ENCODE peak calls at places on chromosomes 5 and 9, in ten cellular contexts. One of them, this sample, is unnamed.
A peak's percentile ranks its signal among the peaks of the same experiment; 100 is the strongest.

GRCh38 chr9:79858509-79858908 is 286.7 kb downstream of the TLE4 start:
- DNase-seq in breast epithelium: no peak
- DNase-seq in PC-3: peak; percentile 49
- DNase-seq in dorsolateral prefrontal cortex: no peak
- DNase-seq in GM06990: no peak
- DNase-seq in CD4-positive, alpha-beta memory T cell: peak; percentile 35
- DNase-seq in mesendoderm: no peak
- DNase-seq in substantia nigra: peak; percentile 7
- DNase-seq in right lobe of liver: no peak
- DNase-seq in effector memory CD4-positive, alpha-beta T cell: no peak
- DNase-seq in this sample: no peak

GRCh38 chr5:78841767-78842166 is 143.3 kb downstream of the ARSB start:
- DNase-seq in breast epithelium: no peak
- DNase-seq in PC-3: no peak
- DNase-seq in dorsolateral prefrontal cortex: no peak
- DNase-seq in GM06990: no peak
- DNase-seq in CD4-positive, alpha-beta memory T cell: no peak
- DNase-seq in mesendoderm: no peak
- DNase-seq in substantia nigra: no peak
- DNase-seq in right lobe of liver: no peak
- DNase-seq in effector memory CD4-positive, alpha-beta T cell: no peak
- DNase-seq in this sample: no peak

GRCh38 chr9:94971378-94972131 is 245.1 kb downstream of the AOPEP start:
- DNase-seq in breast epithelium: no peak
- DNase-seq in PC-3: no peak
- DNase-seq in dorsolateral prefrontal cortex: no peak
- DNase-seq in GM06990: no peak
- DNase-seq in CD4-positive, alpha-beta memory T cell: no peak
- DNase-seq in mesendoderm: no peak
- DNase-seq in substantia nigra: no peak
- DNase-seq in right lobe of liver: peak; percentile 88
- DNase-seq in effector memory CD4-positive, alpha-beta T cell: no peak
- DNase-seq in this sample: no peak

GRCh38 chr9:136626066-136626725 is 36.5 kb upstream of the EGFL7 start:
- DNase-seq in breast epithelium: no peak
- DNase-seq in PC-3: no peak
- DNase-seq in dorsolateral prefrontal cortex: no peak
- DNase-seq in GM06990: no peak
- DNase-seq in CD4-positive, alpha-beta memory T cell: no peak
- DNase-seq in mesendoderm: no peak
- DNase-seq in substantia nigra: no peak
- DNase-seq in right lobe of liver: peak; percentile 94
- DNase-seq in effector memory CD4-positive, alpha-beta T cell: no peak
- DNase-seq in this sample: no peak

GRCh38 chr9:136092353-136092650 is 2.8 kb downstream of the NACC2 start:
- DNase-seq in breast epithelium: no peak
- DNase-seq in PC-3: no peak
- DNase-seq in dorsolateral prefrontal cortex: no peak
- DNase-seq in GM06990: no peak
- DNase-seq in CD4-positive, alpha-beta memory T cell: no peak
- DNase-seq in mesendoderm: no peak
- DNase-seq in substantia nigra: no peak
- DNase-seq in right lobe of liver: no peak
- DNase-seq in effector memory CD4-positive, alpha-beta T cell: no peak
- DNase-seq in this sample: no peak

GRCh38 chr9:98687911-98688310 is 20.8 kb downstream of the GABBR2 start:
- DNase-seq in breast epithelium: no peak
- DNase-seq in PC-3: no peak
- DNase-seq in dorsolateral prefrontal cortex: no peak
- DNase-seq in GM06990: no peak
- DNase-seq in CD4-positive, alpha-beta memory T cell: no peak
- DNase-seq in mesendoderm: peak; percentile 33
- DNase-seq in substantia nigra: no peak
- DNase-seq in right lobe of liver: no peak
- DNase-seq in effector memory CD4-positive, alpha-beta T cell: no peak
- DNase-seq in this sample: no peak

GRCh38 chr9:71485306-71485705 is 283.0 kb downstream of the CEMIP2 start:
- DNase-seq in breast epithelium: no peak
- DNase-seq in PC-3: no peak
- DNase-seq in dorsolateral prefrontal cortex: no peak
- DNase-seq in GM06990: no peak
- DNase-seq in CD4-positive, alpha-beta memory T cell: no peak
- DNase-seq in mesendoderm: no peak
- DNase-seq in substantia nigra: no peak
- DNase-seq in right lobe of liver: no peak
- DNase-seq in effector memory CD4-positive, alpha-beta T cell: no peak
- DNase-seq in this sample: no peak

GRCh38 chr5:142655339-142656267 is 30.3 kb downstream of the FGF1 start:
- DNase-seq in breast epithelium: peak; percentile 76
- DNase-seq in PC-3: peak; percentile 77
- DNase-seq in dorsolateral prefrontal cortex: peak; percentile 93
- DNase-seq in GM06990: peak; percentile 59
- DNase-seq in CD4-positive, alpha-beta memory T cell: peak; percentile 46
- DNase-seq in mesendoderm: peak; percentile 80
- DNase-seq in substantia nigra: peak; percentile 80
- DNase-seq in right lobe of liver: peak; percentile 80
- DNase-seq in effector memory CD4-positive, alpha-beta T cell: peak; percentile 36
- DNase-seq in this sample: peak; percentile 72

GRCh38 chr5:64164166-64164565 is 1.5 kb upstream of the RNF180 start:
- DNase-seq in breast epithelium: no peak
- DNase-seq in PC-3: peak; percentile 46
- DNase-seq in dorsolateral prefrontal cortex: no peak
- DNase-seq in GM06990: no peak
- DNase-seq in CD4-positive, alpha-beta memory T cell: no peak
- DNase-seq in mesendoderm: no peak
- DNase-seq in substantia nigra: no peak
- DNase-seq in right lobe of liver: no peak
- DNase-seq in effector memory CD4-positive, alpha-beta T cell: no peak
- DNase-seq in this sample: no peak

GRCh38 chr5:107359033-107359915 is 311.5 kb downstream of the EFNA5 start:
- DNase-seq in breast epithelium: no peak
- DNase-seq in PC-3: peak; percentile 34
- DNase-seq in dorsolateral prefrontal cortex: no peak
- DNase-seq in GM06990: no peak
- DNase-seq in CD4-positive, alpha-beta memory T cell: no peak
- DNase-seq in mesendoderm: no peak
- DNase-seq in substantia nigra: no peak
- DNase-seq in right lobe of liver: no peak
- DNase-seq in effector memory CD4-positive, alpha-beta T cell: no peak
- DNase-seq in this sample: peak; percentile 51

GRCh38 chr5:172904643-172905345 is 54.4 kb upstream of the RPL26L1 start:
- DNase-seq in breast epithelium: peak; percentile 92
- DNase-seq in PC-3: peak; percentile 97
- DNase-seq in dorsolateral prefrontal cortex: no peak
- DNase-seq in GM06990: no peak
- DNase-seq in CD4-positive, alpha-beta memory T cell: no peak
- DNase-seq in mesendoderm: peak; percentile 93
- DNase-seq in substantia nigra: peak; percentile 37
- DNase-seq in right lobe of liver: peak; percentile 95
- DNase-seq in effector memory CD4-positive, alpha-beta T cell: no peak
- DNase-seq in this sample: no peak

GRCh38 chr5:139688712-139689413 is 40.7 kb downstream of the CXXC5 start:
- DNase-seq in breast epithelium: no peak
- DNase-seq in PC-3: no peak
- DNase-seq in dorsolateral prefrontal cortex: no peak
- DNase-seq in GM06990: no peak
- DNase-seq in CD4-positive, alpha-beta memory T cell: no peak
- DNase-seq in mesendoderm: peak; percentile 68
- DNase-seq in substantia nigra: no peak
- DNase-seq in right lobe of liver: no peak
- DNase-seq in effector memory CD4-positive, alpha-beta T cell: no peak
- DNase-seq in this sample: no peak

GRCh38 chr5:113489299-113489698 is 1.0 kb upstream of the MCC start:
- DNase-seq in breast epithelium: no peak
- DNase-seq in PC-3: peak; percentile 97
- DNase-seq in dorsolateral prefrontal cortex: no peak
- DNase-seq in GM06990: no peak
- DNase-seq in CD4-positive, alpha-beta memory T cell: peak; percentile 22
- DNase-seq in mesendoderm: no peak
- DNase-seq in substantia nigra: no peak
- DNase-seq in right lobe of liver: no peak
- DNase-seq in effector memory CD4-positive, alpha-beta T cell: no peak
- DNase-seq in this sample: peak; percentile 97

GRCh38 chr5:171579162-171579561 is 159.7 kb downstream of the FGF18 start:
- DNase-seq in breast epithelium: no peak
- DNase-seq in PC-3: no peak
- DNase-seq in dorsolateral prefrontal cortex: no peak
- DNase-seq in GM06990: no peak
- DNase-seq in CD4-positive, alpha-beta memory T cell: no peak
- DNase-seq in mesendoderm: no peak
- DNase-seq in substantia nigra: no peak
- DNase-seq in right lobe of liver: no peak
- DNase-seq in effector memory CD4-positive, alpha-beta T cell: no peak
- DNase-seq in this sample: no peak

GRCh38 chr9:124054671-124055212 is 43.2 kb downstream of the LHX2 start:
- DNase-seq in breast epithelium: no peak
- DNase-seq in PC-3: peak; percentile 84
- DNase-seq in dorsolateral prefrontal cortex: no peak
- DNase-seq in GM06990: peak; percentile 76
- DNase-seq in CD4-positive, alpha-beta memory T cell: no peak
- DNase-seq in mesendoderm: peak; percentile 53
- DNase-seq in substantia nigra: no peak
- DNase-seq in right lobe of liver: no peak
- DNase-seq in effector memory CD4-positive, alpha-beta T cell: no peak
- DNase-seq in this sample: peak; percentile 92

GRCh38 chr5:120452471-120452870 is 11.6 kb upstream of the PRR16 start:
- DNase-seq in breast epithelium: no peak
- DNase-seq in PC-3: no peak
- DNase-seq in dorsolateral prefrontal cortex: no peak
- DNase-seq in GM06990: no peak
- DNase-seq in CD4-positive, alpha-beta memory T cell: no peak
- DNase-seq in mesendoderm: peak; percentile 34
- DNase-seq in substantia nigra: no peak
- DNase-seq in right lobe of liver: no peak
- DNase-seq in effector memory CD4-positive, alpha-beta T cell: no peak
- DNase-seq in this sample: no peak

GRCh38 chr5:111385970-111386831 is 126.1 kb downstream of the STARD4 start:
- DNase-seq in breast epithelium: no peak
- DNase-seq in PC-3: no peak
- DNase-seq in dorsolateral prefrontal cortex: no peak
- DNase-seq in GM06990: no peak
- DNase-seq in CD4-positive, alpha-beta memory T cell: no peak
- DNase-seq in mesendoderm: peak; percentile 5
- DNase-seq in substantia nigra: no peak
- DNase-seq in right lobe of liver: no peak
- DNase-seq in effector memory CD4-positive, alpha-beta T cell: no peak
- DNase-seq in this sample: no peak

GRCh38 chr5:137752873-137753226 is 1.3 kb downstream of the HNRNPA0 start:
- DNase-seq in breast epithelium: no peak
- DNase-seq in PC-3: peak; percentile 2
- DNase-seq in dorsolateral prefrontal cortex: no peak
- DNase-seq in GM06990: peak; percentile 38
- DNase-seq in CD4-positive, alpha-beta memory T cell: no peak
- DNase-seq in mesendoderm: peak; percentile 62
- DNase-seq in substantia nigra: no peak
- DNase-seq in right lobe of liver: no peak
- DNase-seq in effector memory CD4-positive, alpha-beta T cell: no peak
- DNase-seq in this sample: no peak

GRCh38 chr5:3020426-3020825 is 268.9 kb upstream of the IRX2 start:
- DNase-seq in breast epithelium: no peak
- DNase-seq in PC-3: no peak
- DNase-seq in dorsolateral prefrontal cortex: no peak
- DNase-seq in GM06990: no peak
- DNase-seq in CD4-positive, alpha-beta memory T cell: no peak
- DNase-seq in mesendoderm: no peak
- DNase-seq in substantia nigra: no peak
- DNase-seq in right lobe of liver: no peak
- DNase-seq in effector memory CD4-positive, alpha-beta T cell: no peak
- DNase-seq in this sample: no peak

GRCh38 chr9:70986984-70987383 is 134.4 kb downstream of the TRPM3 start:
- DNase-seq in breast epithelium: no peak
- DNase-seq in PC-3: no peak
- DNase-seq in dorsolateral prefrontal cortex: no peak
- DNase-seq in GM06990: no peak
- DNase-seq in CD4-positive, alpha-beta memory T cell: no peak
- DNase-seq in mesendoderm: no peak
- DNase-seq in substantia nigra: no peak
- DNase-seq in right lobe of liver: no peak
- DNase-seq in effector memory CD4-positive, alpha-beta T cell: no peak
- DNase-seq in this sample: no peak

GRCh38 chr9:89797970-89798369 is 193.2 kb downstream of the GADD45G start:
- DNase-seq in breast epithelium: no peak
- DNase-seq in PC-3: no peak
- DNase-seq in dorsolateral prefrontal cortex: no peak
- DNase-seq in GM06990: no peak
- DNase-seq in CD4-positive, alpha-beta memory T cell: no peak
- DNase-seq in mesendoderm: no peak
- DNase-seq in substantia nigra: no peak
- DNase-seq in right lobe of liver: peak; percentile 63
- DNase-seq in effector memory CD4-positive, alpha-beta T cell: no peak
- DNase-seq in this sample: no peak

GRCh38 chr9:18721267-18722079 is 247.5 kb downstream of the ADAMTSL1 start:
- DNase-seq in breast epithelium: no peak
- DNase-seq in PC-3: no peak
- DNase-seq in dorsolateral prefrontal cortex: no peak
- DNase-seq in GM06990: no peak
- DNase-seq in CD4-positive, alpha-beta memory T cell: no peak
- DNase-seq in mesendoderm: no peak
- DNase-seq in substantia nigra: no peak
- DNase-seq in right lobe of liver: no peak
- DNase-seq in effector memory CD4-positive, alpha-beta T cell: no peak
- DNase-seq in this sample: no peak

GRCh38 chr5:56951946-56952691 is at the start of gene MIER3:
- DNase-seq in breast epithelium: peak; percentile 74
- DNase-seq in PC-3: peak; percentile 62
- DNase-seq in dorsolateral prefrontal cortex: peak; percentile 58
- DNase-seq in GM06990: peak; percentile 83
- DNase-seq in CD4-positive, alpha-beta memory T cell: peak; percentile 80
- DNase-seq in mesendoderm: peak; percentile 88
- DNase-seq in substantia nigra: peak; percentile 70
- DNase-seq in right lobe of liver: peak; percentile 84
- DNase-seq in effector memory CD4-positive, alpha-beta T cell: peak; percentile 65
- DNase-seq in this sample: peak; percentile 50

GRCh38 chr9:137763271-137763955 is 114.2 kb upstream of the CACNA1B start:
- DNase-seq in breast epithelium: no peak
- DNase-seq in PC-3: no peak
- DNase-seq in dorsolateral prefrontal cortex: no peak
- DNase-seq in GM06990: no peak
- DNase-seq in CD4-positive, alpha-beta memory T cell: no peak
- DNase-seq in mesendoderm: no peak
- DNase-seq in substantia nigra: no peak
- DNase-seq in right lobe of liver: no peak
- DNase-seq in effector memory CD4-positive, alpha-beta T cell: no peak
- DNase-seq in this sample: no peak

GRCh38 chr5:132915681-132916080 is 42.2 kb downstream of the LEAP2 start:
- DNase-seq in breast epithelium: no peak
- DNase-seq in PC-3: peak; percentile 20
- DNase-seq in dorsolateral prefrontal cortex: no peak
- DNase-seq in GM06990: peak; percentile 18
- DNase-seq in CD4-positive, alpha-beta memory T cell: no peak
- DNase-seq in mesendoderm: no peak
- DNase-seq in substantia nigra: no peak
- DNase-seq in right lobe of liver: no peak
- DNase-seq in effector memory CD4-positive, alpha-beta T cell: no peak
- DNase-seq in this sample: no peak

GRCh38 chr9:133114886-133115603 is 6.0 kb downstream of the RALGDS start:
- DNase-seq in breast epithelium: no peak
- DNase-seq in PC-3: no peak
- DNase-seq in dorsolateral prefrontal cortex: no peak
- DNase-seq in GM06990: no peak
- DNase-seq in CD4-positive, alpha-beta memory T cell: no peak
- DNase-seq in mesendoderm: no peak
- DNase-seq in substantia nigra: no peak
- DNase-seq in right lobe of liver: no peak
- DNase-seq in effector memory CD4-positive, alpha-beta T cell: no peak
- DNase-seq in this sample: no peak

GRCh38 chr9:114745108-114745848 is 60.6 kb downstream of the TNFSF15 start:
- DNase-seq in breast epithelium: no peak
- DNase-seq in PC-3: peak; percentile 83
- DNase-seq in dorsolateral prefrontal cortex: no peak
- DNase-seq in GM06990: no peak
- DNase-seq in CD4-positive, alpha-beta memory T cell: no peak
- DNase-seq in mesendoderm: no peak
- DNase-seq in substantia nigra: no peak
- DNase-seq in right lobe of liver: no peak
- DNase-seq in effector memory CD4-positive, alpha-beta T cell: no peak
- DNase-seq in this sample: peak; percentile 70

GRCh38 chr5:114989512-114989911 is 180.2 kb downstream of the TRIM36 start:
- DNase-seq in breast epithelium: no peak
- DNase-seq in PC-3: no peak
- DNase-seq in dorsolateral prefrontal cortex: no peak
- DNase-seq in GM06990: no peak
- DNase-seq in CD4-positive, alpha-beta memory T cell: no peak
- DNase-seq in mesendoderm: no peak
- DNase-seq in substantia nigra: no peak
- DNase-seq in right lobe of liver: no peak
- DNase-seq in effector memory CD4-positive, alpha-beta T cell: no peak
- DNase-seq in this sample: no peak

This sample was measured in stromal cell of bone marrow.